ENCODE peak calls at places on chromosomes 5 and 9, in eight cellular contexts. A is RKO; U is naive thymus-derived CD8-positive, alpha-beta T cell; Q is stimulated activated naive B cell treated with anti-CD40 and anti-IgM and Interleukin-4, amounts not matched to agents 10 μg/mL and 1 μg/mL and 100 μg/mL, for 72 hours; G is left ventricle myocardium inferior; E is AG09319; F is NCI-H748 treated with DMSO at 0.1 percent for 48 hours; S is osteocyte. H is an unnamed sample.

GRCh38 chr9:89991204-89991790 is 386.5 kb downstream of the GADD45G start:
- DNase-seq in S (no peak), Q (no peak), F (no peak), A (no peak), E (no peak), G (no peak), U (no peak), H (no peak)

GRCh38 chr9:1100945-1101344 is 50.8 kb downstream of the DMRT2 start:
- DNase-seq in G (peak; percentile 38), U (no peak), S (no peak), F (peak; percentile 65), A (peak; percentile 49), Q (no peak), E (no peak), H (peak; percentile 59)

GRCh38 chr5:178356459-178356872 is 123.9 kb upstream of the PHYKPL start:
- DNase-seq in A (no peak), Q (no peak), E (no peak), S (no peak), F (no peak), U (no peak), G (peak; percentile 44), H (no peak)

GRCh38 chr5:175800656-175801081 is 70.7 kb upstream of the CPLX2 start:
- DNase-seq in S (no peak), F (no peak), E (no peak), A (peak; percentile 49), U (no peak), G (no peak), Q (no peak), H (peak; percentile 57)

GRCh38 chr9:130470269-130470668 is 25.5 kb downstream of the ASS1 start:
- DNase-seq in G (no peak), U (no peak), E (no peak), S (no peak), F (no peak), A (no peak), Q (no peak), H (no peak)

GRCh38 chr5:2542821-2543220 is 208.7 kb downstream of the IRX2 start:
- DNase-seq in E (no peak), S (no peak), G (no peak), U (no peak), Q (no peak), A (no peak), F (no peak), H (no peak)

GRCh38 chr9:124708633-124709032 is 62.5 kb downstream of the NR6A1 start:
- DNase-seq in S (no peak), U (no peak), G (no peak), F (no peak), A (peak; percentile 12), E (no peak), Q (no peak), H (no peak)

GRCh38 chr9:82670000-82670399 is 392.9 kb downstream of the RASEF start:
- DNase-seq in U (no peak), A (no peak), G (no peak), Q (no peak), S (no peak), F (no peak), E (no peak), H (no peak)

GRCh38 chr5:96214442-96215197 is 218.4 kb downstream of the PCSK1 start:
- DNase-seq in A (no peak), S (no peak), E (no peak), F (no peak), Q (no peak), G (no peak), U (no peak), H (no peak)

GRCh38 chr9:132040808-132041207 is 38.9 kb downstream of the MED27 start:
- DNase-seq in Q (no peak), E (no peak), F (no peak), S (no peak), G (no peak), U (no peak), A (no peak), H (no peak)

GRCh38 chr5:6080930-6081726 is 297.2 kb downstream of the MED10 start:
- DNase-seq in G (no peak), F (no peak), Q (no peak), U (no peak), A (no peak), E (no peak), S (no peak), H (no peak)

GRCh38 chr9:4489919-4490704 is at the start of gene SLC1A1:
- DNase-seq in Q (peak; percentile 12), A (peak; percentile 68), E (no peak), F (peak; percentile 34), S (no peak), U (no peak), G (peak; percentile 60), H (peak; percentile 68)

GRCh38 chr5:150166193-150167162 is at the start of gene CDX1:
- DNase-seq in F (no peak), E (no peak), Q (no peak), U (no peak), S (no peak), A (no peak), G (peak; percentile 13), H (no peak)

GRCh38 chr5:72596956-72597355 is 89.7 kb upstream of the ZNF366 start:
- DNase-seq in S (no peak), E (no peak), A (no peak), F (no peak), G (no peak), U (no peak), Q (no peak), H (peak; percentile 38)

GRCh38 chr5:169701910-169702451 is 64.9 kb downstream of the DOCK2 start:
- DNase-seq in S (no peak), F (peak; percentile 23), E (no peak), U (no peak), G (no peak), A (peak; percentile 15), Q (no peak), H (peak; percentile 69)

GRCh38 chr9:13023498-13023897 is 248.7 kb downstream of the LURAP1L start:
- DNase-seq in U (no peak), A (peak; percentile 33), F (no peak), E (no peak), Q (no peak), G (no peak), S (no peak), H (no peak)

GRCh38 chr9:23851024-23851629 is 25.1 kb upstream of the ELAVL2 start:
- DNase-seq in E (no peak), G (no peak), U (no peak), A (no peak), Q (no peak), S (no peak), F (peak; percentile 8), H (no peak)

GRCh38 chr9:122193651-122194050 is 33.9 kb downstream of the MORN5 start:
- DNase-seq in U (no peak), A (no peak), F (no peak), E (no peak), S (no peak), G (no peak), Q (no peak), H (no peak)

GRCh38 chr5:55481293-55481900 is 53.4 kb downstream of the PLPP1 start:
- DNase-seq in U (no peak), E (no peak), Q (no peak), G (no peak), S (no peak), A (no peak), F (no peak), H (no peak)

GRCh38 chr5:124580925-124581821 is 165.3 kb downstream of the ZNF608 start:
- DNase-seq in U (no peak), G (no peak), E (no peak), S (no peak), A (no peak), F (no peak), Q (no peak), H (peak; percentile 51)

GRCh38 chr9:98146101-98146991 is 27.3 kb upstream of the TRIM14 start:
- DNase-seq in Q (no peak), U (no peak), E (peak; percentile 14), S (no peak), A (no peak), G (peak; percentile 29), F (no peak), H (no peak)

GRCh38 chr9:25350011-25350410 is 328.2 kb downstream of the TUSC1 start:
- DNase-seq in Q (no peak), E (no peak), S (no peak), F (no peak), G (no peak), U (no peak), A (peak; percentile 43), H (no peak)

GRCh38 chr9:136949239-136949816 is 2.7 kb upstream of the LCN12 start:
- DNase-seq in U (no peak), F (peak; percentile 36), G (no peak), A (no peak), E (no peak), S (no peak), Q (no peak), H (no peak)

GRCh38 chr5:15515229-15515628 is 15.2 kb downstream of the FBXL7 start:
- DNase-seq in A (no peak), G (no peak), S (no peak), U (no peak), E (no peak), F (no peak), Q (no peak), H (no peak)

GRCh38 chr5:177304392-177305119 is 957 bp downstream of the PRELID1 start:
- DNase-seq in U (no peak), E (no peak), F (no peak), G (no peak), Q (no peak), A (peak; percentile 72), S (no peak), H (no peak)

GRCh38 chr9:37938121-37938906 is 34.4 kb upstream of the SLC25A51 start:
- DNase-seq in U (no peak), E (peak; percentile 18), Q (no peak), F (no peak), A (peak; percentile 32), S (no peak), G (no peak), H (peak; percentile 77)

GRCh38 chr5:76391014-76391413 is 12.1 kb upstream of the IQGAP2 start:
- DNase-seq in E (no peak), S (no peak), G (no peak), A (no peak), Q (no peak), U (no peak), F (no peak), H (no peak)

GRCh38 chr5:42951169-42951846 is 88.8 kb downstream of the ANXA2R start:
- DNase-seq in A (no peak), E (no peak), F (peak; percentile 94), Q (peak; percentile 61), S (no peak), U (peak; percentile 67), G (peak; percentile 26), H (peak; percentile 56)

GRCh38 chr9:97895695-97896332 is 26.5 kb downstream of the TRMO start:
- DNase-seq in E (no peak), U (no peak), G (no peak), S (peak; percentile 64), Q (no peak), F (no peak), A (peak; percentile 52), H (no peak)

GRCh38 chr5:179322071-179323025 is 22.9 kb downstream of the ADAMTS2 start:
- DNase-seq in F (no peak), S (no peak), Q (no peak), A (no peak), G (no peak), E (no peak), U (no peak), H (no peak)

GRCh38 chr5:140424135-140424534 is 22.5 kb downstream of the ANKHD1 start:
- DNase-seq in E (no peak), G (no peak), F (no peak), Q (no peak), A (no peak), U (no peak), S (no peak), H (no peak)